ENCODE peak calls at places on chromosomes 7 and 10, in four cellular contexts. M is HL-60, Z is epithelial cell of proximal tubule, A is left lung. T is an unnamed sample.

GRCh38 chr7:132073920-132074589 is 502.2 kb downstream of the PLXNA4 start:
- DNase-seq in M (no peak), Z (no peak), A (no peak), T (no peak)

GRCh38 chr10:11813855-11814557 is 9.2 kb upstream of the PROSER2 start:
- DNase-seq in M (no peak), Z (no peak), A (no peak), T (no peak)

GRCh38 chr7:36507868-36508440 is 118.3 kb downstream of the ANLN start:
- DNase-seq in M (no peak), Z (no peak), A (no peak), T (no peak)

GRCh38 chr10:99667108-99667751 is 7.9 kb downstream of the ENTPD7 start:
- DNase-seq in M (no peak), Z (peak; percentile 84), A (no peak), T (no peak)

GRCh38 chr7:5429857-5430611 is 6.4 kb upstream of the TNRC18 start:
- DNase-seq in M (peak; percentile 56), Z (no peak), A (no peak), T (no peak)

GRCh38 chr7:32957326-32958045 is at the start of gene FKBP9:
- DNase-seq in M (peak; percentile 30), Z (no peak), A (peak; percentile 89), T (no peak)

GRCh38 chr7:157497367-157497743 is 160.6 kb downstream of the DNAJB6 start:
- DNase-seq in M (no peak), Z (no peak), A (no peak), T (no peak)

GRCh38 chr7:98404840-98405239 is 4.0 kb upstream of the BAIAP2L1 start:
- DNase-seq in M (no peak), Z (no peak), A (no peak), T (no peak)

GRCh38 chr7:124188576-124188975 is 155.7 kb upstream of the TMEM229A start:
- DNase-seq in M (no peak), Z (no peak), A (no peak), T (no peak)

GRCh38 chr10:74153123-74153522 is 2.1 kb downstream of the ADK start:
- DNase-seq in M (no peak), Z (no peak), A (no peak), T (no peak)

GRCh38 chr10:29757551-29758297 is 123.0 kb upstream of the SVIL start:
- DNase-seq in M (no peak), Z (peak; percentile 72), A (no peak), T (no peak)

GRCh38 chr7:94971051-94971867 is 63.9 kb downstream of the PPP1R9A start:
- DNase-seq in M (no peak), Z (peak; percentile 27), A (no peak), T (no peak)

GRCh38 chr10:127198307-127198706 is 1.9 kb upstream of the INSYN2A start:
- DNase-seq in M (no peak), Z (no peak), A (no peak), T (no peak)
- TF ChIP-seq CTCF in M (no peak), Z (peak; percentile 44), A (no peak), T (no peak)

DNA sequence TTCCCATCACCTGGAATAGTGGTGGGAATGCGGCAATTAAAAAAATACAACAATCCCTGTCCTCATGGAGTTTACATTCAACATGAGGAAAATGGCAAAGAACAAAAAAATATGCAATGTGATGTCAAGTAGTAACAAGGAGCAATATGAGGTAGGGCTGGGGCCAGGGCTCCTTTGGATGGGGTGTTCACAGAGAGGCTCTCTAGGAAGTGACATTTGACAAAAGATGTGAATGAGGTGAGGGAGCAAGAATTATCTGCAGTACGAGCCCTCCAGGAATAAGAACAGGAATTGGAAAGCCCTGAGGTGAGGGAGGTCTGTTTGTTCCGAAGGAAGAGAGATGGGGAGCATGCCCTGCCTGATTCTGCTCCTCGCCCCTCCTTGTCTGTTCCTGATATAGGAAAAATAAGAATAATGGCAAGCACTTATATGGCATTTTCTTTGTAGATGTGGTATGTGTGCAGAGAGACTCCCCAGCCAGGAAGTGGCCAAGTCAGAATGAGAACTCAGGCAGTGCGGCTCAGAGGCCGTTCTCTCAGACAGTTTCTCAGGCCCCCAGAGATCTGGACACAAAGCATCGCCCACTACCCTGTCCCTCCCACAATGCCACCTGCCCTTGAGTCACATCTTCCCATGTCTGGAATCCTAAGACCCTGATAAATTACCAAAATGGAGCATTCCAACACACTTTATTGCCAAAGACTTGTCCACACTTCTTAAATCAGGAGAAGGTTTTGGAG is 105.6 kb downstream of the APBB1IP start:
- DNase-seq in M (no peak), Z (no peak), A (no peak), T (no peak)
- TF ChIP-seq CTCF in M (no peak), Z (no peak), A (no peak), T (no peak)

DNA sequence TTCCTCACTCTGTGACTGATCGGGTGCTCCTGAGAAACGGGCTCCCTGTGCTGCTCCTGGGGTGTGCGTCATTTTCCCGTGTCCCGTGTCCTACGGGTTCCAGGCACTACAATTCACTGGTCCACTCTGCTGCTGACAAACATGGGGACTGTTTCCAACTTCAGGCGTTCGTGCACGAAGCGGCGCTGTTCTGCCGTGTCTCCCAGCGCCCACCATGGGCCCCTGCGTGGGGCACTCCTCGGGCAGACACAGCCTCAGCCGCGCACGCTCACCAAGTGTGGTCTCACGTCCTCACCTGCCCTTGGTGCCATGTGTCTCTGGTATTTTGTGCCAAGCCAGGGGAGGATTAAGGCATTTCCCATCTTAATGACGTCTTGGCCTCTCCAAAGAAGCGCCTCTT is 19.0 kb downstream of the GPR146 start:
- DNase-seq in M (no peak), Z (no peak), A (no peak), T (no peak)
- TF ChIP-seq CTCF in M (no peak), Z (no peak), A (no peak), T (no peak)

GRCh38 chr10:4198216-4198615 is 413.2 kb upstream of the KLF6 start:
- DNase-seq in M (no peak), Z (no peak), A (no peak), T (no peak)
- TF ChIP-seq CTCF in M (no peak), Z (no peak), A (no peak), T (no peak)

GRCh38 chr10:103739039-103739764 is 116.2 kb downstream of the SH3PXD2A start:
- DNase-seq in M (no peak), Z (peak; percentile 75), A (no peak), T (no peak)
- TF ChIP-seq CTCF in M (no peak), Z (no peak), A (no peak), T (no peak)

DNA sequence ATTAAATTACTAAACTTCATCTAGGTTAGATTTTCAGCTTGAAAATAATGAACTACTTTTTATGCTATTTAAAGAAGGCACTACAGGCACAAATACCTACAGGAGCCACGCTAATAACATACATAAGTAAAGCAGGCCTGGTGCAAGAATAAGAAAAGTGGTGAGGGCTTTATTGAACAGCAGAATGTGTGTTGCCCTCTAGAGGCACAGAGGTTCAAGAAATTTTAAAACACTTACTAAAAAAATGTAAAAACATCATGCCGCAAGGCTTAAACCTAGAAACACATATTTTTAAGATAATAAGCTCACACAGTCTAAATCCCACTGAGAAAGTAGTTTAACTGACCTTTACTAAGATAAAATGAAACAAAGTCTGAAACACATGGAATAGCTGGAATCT is 20.3 kb downstream of the CACUL1 start:
- DNase-seq in M (no peak), Z (no peak), A (no peak), T (no peak)
- TF ChIP-seq CTCF in M (no peak), Z (peak; percentile 39), A (no peak), T (no peak)

GRCh38 chr10:61742812-61743211 is 80.1 kb downstream of the CABCOCO1 start:
- DNase-seq in M (no peak), Z (no peak), A (no peak), T (no peak)

GRCh38 chr10:61747341-61747740 is 84.6 kb downstream of the CABCOCO1 start:
- DNase-seq in M (no peak), Z (no peak), A (no peak), T (no peak)

GRCh38 chr10:61749271-61749670 is 86.5 kb downstream of the CABCOCO1 start:
- DNase-seq in M (no peak), Z (no peak), A (no peak), T (no peak)

GRCh38 chr10:61744469-61744868 is 81.7 kb downstream of the CABCOCO1 start:
- DNase-seq in M (peak; percentile 2), Z (no peak), A (no peak), T (no peak)
- TF ChIP-seq CTCF in M (peak; percentile 27), Z (peak; percentile 44), A (no peak), T (peak; percentile 21)

DNA sequence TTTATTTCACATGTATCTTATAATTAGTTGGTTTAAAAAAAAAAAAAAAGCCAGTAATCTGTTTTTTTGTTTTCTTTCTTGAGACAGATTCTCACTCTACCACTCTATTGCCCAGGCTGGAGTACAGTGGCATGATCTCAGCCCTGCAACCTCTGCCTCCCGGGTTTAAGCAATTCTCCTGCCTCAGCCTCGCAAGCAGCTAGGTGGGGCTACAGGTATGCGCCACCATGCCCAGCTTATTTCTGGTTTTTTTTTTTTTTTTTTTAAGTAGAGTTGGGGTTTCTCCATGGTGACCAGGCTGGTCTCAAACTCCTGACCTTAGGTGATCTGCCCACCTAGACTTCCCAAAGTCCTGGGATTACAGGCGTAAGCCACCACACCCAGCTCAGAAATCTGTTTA is 34.1 kb upstream of the CAPZA2 start:
- DNase-seq in M (no peak), Z (no peak), A (no peak), T (no peak)
- TF ChIP-seq CTCF in M (no peak), Z (peak; percentile 24), A (no peak), T (no peak)

T was measured in CD14-positive monocyte.